ENCODE peak calls at places on chromosomes 7 and 10, in seven cellular contexts. C, N, M, R, P, T and Y are unnamed samples.

GRCh38 chr10:76286536-76286935 is 855.1 kb downstream of the LRMDA start:
- DNase-seq in M (no peak), R (no peak), T (no peak), C (no peak), P (no peak), N (no peak), Y (no peak)

GRCh38 chr7:128869138-128869943 is 6.7 kb downstream of the ATP6V1F start:
- DNase-seq in T (peak; percentile 68), C (no peak), P (no peak), R (no peak), M (peak; percentile 69), N (peak; percentile 43), Y (peak; percentile 63)

GRCh38 chr10:15211464-15211979 is 43.0 kb upstream of the NMT2 start:
- DNase-seq in C (no peak), M (no peak), T (no peak), P (no peak), N (no peak), R (no peak), Y (no peak)

GRCh38 chr10:69648461-69648860 is 18.4 kb downstream of the FAM241B start:
- DNase-seq in T (no peak), P (no peak), C (no peak), M (no peak), R (no peak), N (no peak), Y (no peak)

GRCh38 chr10:69093933-69094332 is 6.0 kb downstream of the SRGN start:
- DNase-seq in P (no peak), M (no peak), T (no peak), C (no peak), R (peak; percentile 9), N (no peak), Y (no peak)

GRCh38 chr10:91700788-91701444 is 68.0 kb upstream of the PPP1R3C start:
- DNase-seq in C (no peak), N (no peak), R (no peak), P (no peak), T (no peak), M (no peak), Y (no peak)

GRCh38 chr7:98375664-98376063 is 25.2 kb downstream of the BAIAP2L1 start:
- DNase-seq in M (no peak), C (no peak), P (no peak), T (no peak), R (no peak), N (no peak), Y (no peak)

GRCh38 chr7:124056234-124056633 is 23.4 kb upstream of the TMEM229A start:
- DNase-seq in C (no peak), M (no peak), N (no peak), T (no peak), R (no peak), P (no peak), Y (no peak)

GRCh38 chr7:6320791-6321190 is 48.4 kb upstream of the CYTH3 start:
- DNase-seq in C (no peak), M (no peak), N (no peak), P (no peak), R (no peak), T (no peak), Y (no peak)

GRCh38 chr7:122885583-122886356 is 490 bp downstream of the CADPS2 start:
- DNase-seq in T (peak; percentile 46), M (peak; percentile 41), R (peak; percentile 34), P (no peak), C (peak; percentile 43), N (peak; percentile 25), Y (no peak)

GRCh38 chr10:95254629-95255028 is 36.2 kb downstream of the PDLIM1 start:
- DNase-seq in P (no peak), N (no peak), C (no peak), T (no peak), M (no peak), R (no peak), Y (no peak)

GRCh38 chr10:60848126-60848525 is 69.8 kb downstream of the CDK1 start:
- DNase-seq in R (no peak), C (no peak), T (peak; percentile 12), M (peak; percentile 10), P (no peak), N (no peak), Y (no peak)

GRCh38 chr7:76048668-76048988 is 722 bp downstream of the MDH2 start:
- DNase-seq in C (no peak), N (no peak), P (no peak), M (peak; percentile 60), T (no peak), R (no peak), Y (peak; percentile 30)

GRCh38 chr7:5222861-5223411 is 32.9 kb downstream of the WIPI2 start:
- DNase-seq in C (no peak), N (no peak), M (no peak), R (no peak), T (no peak), P (no peak), Y (no peak)

GRCh38 chr7:125033506-125033905 is 103.9 kb upstream of the POT1 start:
- DNase-seq in N (no peak), P (no peak), R (no peak), M (no peak), T (no peak), C (no peak), Y (no peak)

GRCh38 chr10:28938745-28939144 is 261.4 kb downstream of the BAMBI start:
- DNase-seq in N (peak; percentile 14), M (no peak), R (no peak), C (no peak), T (no peak), P (no peak), Y (no peak)

GRCh38 chr7:138186951-138187351 is 110.7 kb downstream of the AKR1D1 start:
- DNase-seq in T (peak; percentile 7), P (no peak), N (no peak), M (no peak), C (no peak), R (no peak), Y (no peak)

GRCh38 chr10:77177589-77177988 is 460.0 kb downstream of the KCNMA1 start:
- DNase-seq in T (no peak), C (no peak), M (no peak), N (no peak), R (no peak), P (no peak), Y (no peak)

GRCh38 chr10:99654791-99655190 is 4.5 kb upstream of the ENTPD7 start:
- DNase-seq in M (no peak), C (no peak), R (no peak), N (peak; percentile 49), P (no peak), T (no peak), Y (no peak)

GRCh38 chr7:76191783-76192240 is 9.9 kb upstream of the SRRM3 start:
- DNase-seq in P (no peak), N (no peak), R (peak; percentile 46), M (no peak), C (no peak), T (peak; percentile 24), Y (no peak)

GRCh38 chr10:65275296-65275695 is 1650.5 kb upstream of the LRRTM3 start:
- DNase-seq in C (no peak), P (no peak), T (no peak), M (no peak), N (no peak), R (no peak), Y (no peak)

GRCh38 chr7:102467581-102468415 is 3.0 kb downstream of the LRWD1 start:
- DNase-seq in R (no peak), P (no peak), T (no peak), M (no peak), C (no peak), N (no peak), Y (no peak)

GRCh38 chr7:135335628-135336139 is 102.0 kb downstream of the STRA8 start:
- DNase-seq in C (peak; percentile 32), R (peak; percentile 80), M (peak; percentile 84), P (no peak), N (peak; percentile 29), T (peak; percentile 95), Y (no peak)

GRCh38 chr10:77909755-77910375 is 16.7 kb downstream of the DLG5 start:
- DNase-seq in T (peak; percentile 41), C (peak; percentile 48), M (peak; percentile 66), R (peak; percentile 91), N (no peak), P (no peak), Y (no peak)

GRCh38 chr10:20882091-20882490 is 15.0 kb downstream of the NEBL start:
- DNase-seq in C (no peak), N (no peak), M (no peak), R (no peak), P (no peak), T (no peak), Y (no peak)

GRCh38 chr7:128112018-128112780 is 81.0 kb upstream of the LRRC4 start:
- DNase-seq in P (no peak), M (no peak), N (no peak), C (no peak), R (no peak), T (no peak), Y (no peak)

GRCh38 chr7:13282377-13282980 is 595.0 kb downstream of the ARL4A start:
- DNase-seq in T (no peak), R (no peak), N (no peak), P (no peak), M (no peak), C (peak; percentile 49), Y (no peak)

GRCh38 chr10:84525120-84525806 is 196.9 kb downstream of the CCSER2 start:
- DNase-seq in C (no peak), M (no peak), P (no peak), R (peak; percentile 60), N (no peak), T (no peak), Y (no peak)

GRCh38 chr10:95909591-95909990 is 1.8 kb downstream of the CC2D2B start:
- DNase-seq in R (no peak), P (no peak), T (no peak), N (no peak), C (no peak), M (no peak), Y (no peak)

GRCh38 chr7:36749282-36749960 is 25.1 kb upstream of the AOAH start:
- DNase-seq in M (no peak), P (no peak), C (no peak), N (no peak), T (no peak), R (no peak), Y (no peak)

GRCh38 chr10:28715246-28715645 is 37.9 kb downstream of the BAMBI start:
- DNase-seq in P (no peak), T (no peak), M (no peak), C (no peak), R (no peak), N (no peak), Y (no peak)

GRCh38 chr7:23449941-23450340 is 20.4 kb downstream of the IGF2BP3 start:
- DNase-seq in P (no peak), C (no peak), M (no peak), T (no peak), R (no peak), N (no peak), Y (no peak)

GRCh38 chr7:42407828-42408227 is 170.8 kb upstream of the GLI3 start:
- DNase-seq in C (no peak), M (no peak), R (no peak), N (no peak), T (no peak), P (no peak), Y (no peak)

GRCh38 chr10:49360271-49361177 is 35.4 kb downstream of the DRGX start:
- DNase-seq in N (no peak), P (no peak), T (no peak), R (no peak), M (no peak), C (no peak), Y (no peak)

GRCh38 chr10:3068968-3069737 is 1.8 kb downstream of the PFKP start:
- DNase-seq in T (peak; percentile 45), N (no peak), M (no peak), P (no peak), R (no peak), C (no peak), Y (peak; percentile 12)